ENCODE peak calls at places on chromosome 16, in nine cellular contexts. One of them, this sample, is unnamed.

GRCh38 chr16:55263271-55264250 is 60.4 kb upstream of the IRX6 start:
- DNase-seq in heart left ventricle: no peak
- DNase-seq in DND-41: no peak
- DNase-seq in pancreas: no peak
- DNase-seq in adrenal gland: no peak
- DNase-seq in suprapubic skin: no peak
- DNase-seq in HCT116: no peak
- DNase-seq in fibroblast of lung: no peak
- DNase-seq in A549: no peak
- DNase-seq in this sample: no peak

GRCh38 chr16:30948087-30948955 is 547 bp upstream of the ORAI3 start:
- DNase-seq in heart left ventricle: peak; percentile 88
- DNase-seq in DND-41: no peak
- DNase-seq in pancreas: peak; percentile 92
- DNase-seq in adrenal gland: peak; percentile 97
- DNase-seq in suprapubic skin: peak; percentile 94
- DNase-seq in HCT116: peak; percentile 92
- DNase-seq in fibroblast of lung: peak; percentile 99
- DNase-seq in A549: peak; percentile 98
- DNase-seq in this sample: peak; percentile 81

GRCh38 chr16:84813141-84813933 is 6.4 kb upstream of the CRISPLD2 start:
- DNase-seq in heart left ventricle: no peak
- DNase-seq in DND-41: no peak
- DNase-seq in pancreas: no peak
- DNase-seq in adrenal gland: no peak
- DNase-seq in suprapubic skin: no peak
- DNase-seq in HCT116: no peak
- DNase-seq in fibroblast of lung: no peak
- DNase-seq in A549: no peak
- DNase-seq in this sample: no peak

GRCh38 chr16:70747703-70748631 is 53.0 kb downstream of the VAC14 start:
- DNase-seq in heart left ventricle: no peak
- DNase-seq in DND-41: no peak
- DNase-seq in pancreas: peak; percentile 48
- DNase-seq in adrenal gland: no peak
- DNase-seq in suprapubic skin: no peak
- DNase-seq in HCT116: no peak
- DNase-seq in fibroblast of lung: peak; percentile 46
- DNase-seq in A549: no peak
- DNase-seq in this sample: no peak

GRCh38 chr16:66503030-66503429 is 46.9 kb downstream of the TK2 start:
- DNase-seq in heart left ventricle: no peak
- DNase-seq in DND-41: no peak
- DNase-seq in pancreas: peak; percentile 20
- DNase-seq in adrenal gland: no peak
- DNase-seq in suprapubic skin: peak; percentile 57
- DNase-seq in HCT116: no peak
- DNase-seq in fibroblast of lung: no peak
- DNase-seq in A549: no peak
- DNase-seq in this sample: no peak

GRCh38 chr16:75616541-75617010 is 6.5 kb downstream of the ADAT1 start:
- DNase-seq in heart left ventricle: no peak
- DNase-seq in DND-41: no peak
- DNase-seq in pancreas: no peak
- DNase-seq in adrenal gland: no peak
- DNase-seq in suprapubic skin: no peak
- DNase-seq in HCT116: no peak
- DNase-seq in fibroblast of lung: no peak
- DNase-seq in A549: no peak
- DNase-seq in this sample: no peak

GRCh38 chr16:87226926-87227650 is 90.1 kb downstream of the C16orf95 start:
- DNase-seq in heart left ventricle: no peak
- DNase-seq in DND-41: no peak
- DNase-seq in pancreas: no peak
- DNase-seq in adrenal gland: peak; percentile 30
- DNase-seq in suprapubic skin: no peak
- DNase-seq in HCT116: no peak
- DNase-seq in fibroblast of lung: peak; percentile 75
- DNase-seq in A549: no peak
- DNase-seq in this sample: no peak

GRCh38 chr16:3067929-3068288 is 2.5 kb downstream of the IL32 start:
- DNase-seq in heart left ventricle: no peak
- DNase-seq in DND-41: no peak
- DNase-seq in pancreas: no peak
- DNase-seq in adrenal gland: no peak
- DNase-seq in suprapubic skin: no peak
- DNase-seq in HCT116: no peak
- DNase-seq in fibroblast of lung: no peak
- DNase-seq in A549: no peak
- DNase-seq in this sample: no peak

GRCh38 chr16:56675685-56676210 is 6.1 kb downstream of the MT1H start:
- DNase-seq in heart left ventricle: no peak
- DNase-seq in DND-41: peak; percentile 62
- DNase-seq in pancreas: no peak
- DNase-seq in adrenal gland: no peak
- DNase-seq in suprapubic skin: no peak
- DNase-seq in HCT116: no peak
- DNase-seq in fibroblast of lung: no peak
- DNase-seq in A549: no peak
- DNase-seq in this sample: peak; percentile 19

GRCh38 chr16:10297341-10298006 is 88.4 kb upstream of the ATF7IP2 start:
- DNase-seq in heart left ventricle: no peak
- DNase-seq in DND-41: no peak
- DNase-seq in pancreas: no peak
- DNase-seq in adrenal gland: no peak
- DNase-seq in suprapubic skin: no peak
- DNase-seq in HCT116: no peak
- DNase-seq in fibroblast of lung: no peak
- DNase-seq in A549: no peak
- DNase-seq in this sample: peak; percentile 32

GRCh38 chr16:89000207-89000959 is 23.4 kb upstream of the CBFA2T3 start:
- DNase-seq in heart left ventricle: no peak
- DNase-seq in DND-41: no peak
- DNase-seq in pancreas: peak; percentile 37
- DNase-seq in adrenal gland: no peak
- DNase-seq in suprapubic skin: no peak
- DNase-seq in HCT116: no peak
- DNase-seq in fibroblast of lung: no peak
- DNase-seq in A549: no peak
- DNase-seq in this sample: no peak

GRCh38 chr16:58290861-58291260 is 4.0 kb downstream of the PRSS54 start:
- DNase-seq in heart left ventricle: no peak
- DNase-seq in DND-41: no peak
- DNase-seq in pancreas: no peak
- DNase-seq in adrenal gland: no peak
- DNase-seq in suprapubic skin: no peak
- DNase-seq in HCT116: no peak
- DNase-seq in fibroblast of lung: no peak
- DNase-seq in A549: no peak
- DNase-seq in this sample: no peak

GRCh38 chr16:15948532-15949209 is 745 bp upstream of the ABCC1 start:
- DNase-seq in heart left ventricle: no peak
- DNase-seq in DND-41: no peak
- DNase-seq in pancreas: no peak
- DNase-seq in adrenal gland: no peak
- DNase-seq in suprapubic skin: no peak
- DNase-seq in HCT116: no peak
- DNase-seq in fibroblast of lung: no peak
- DNase-seq in A549: no peak
- DNase-seq in this sample: peak; percentile 47

GRCh38 chr16:64132686-64133085 is 989.2 kb downstream of the CDH11 start:
- DNase-seq in heart left ventricle: no peak
- DNase-seq in DND-41: no peak
- DNase-seq in pancreas: no peak
- DNase-seq in adrenal gland: no peak
- DNase-seq in suprapubic skin: no peak
- DNase-seq in HCT116: no peak
- DNase-seq in fibroblast of lung: no peak
- DNase-seq in A549: no peak
- DNase-seq in this sample: no peak

GRCh38 chr16:64131423-64131822 is 990.4 kb downstream of the CDH11 start:
- DNase-seq in heart left ventricle: no peak
- DNase-seq in DND-41: no peak
- DNase-seq in pancreas: no peak
- DNase-seq in adrenal gland: no peak
- DNase-seq in suprapubic skin: no peak
- DNase-seq in HCT116: no peak
- DNase-seq in fibroblast of lung: no peak
- DNase-seq in A549: no peak
- DNase-seq in this sample: no peak

GRCh38 chr16:64130140-64130539 is 991.7 kb downstream of the CDH11 start:
- DNase-seq in heart left ventricle: no peak
- DNase-seq in DND-41: no peak
- DNase-seq in pancreas: no peak
- DNase-seq in adrenal gland: no peak
- DNase-seq in suprapubic skin: no peak
- DNase-seq in HCT116: no peak
- DNase-seq in fibroblast of lung: no peak
- DNase-seq in A549: no peak
- DNase-seq in this sample: no peak

GRCh38 chr16:64133396-64133795 is 988.5 kb downstream of the CDH11 start:
- DNase-seq in heart left ventricle: no peak
- DNase-seq in DND-41: no peak
- DNase-seq in pancreas: no peak
- DNase-seq in adrenal gland: no peak
- DNase-seq in suprapubic skin: no peak
- DNase-seq in HCT116: no peak
- DNase-seq in fibroblast of lung: peak; percentile 15
- DNase-seq in A549: no peak
- DNase-seq in this sample: no peak

GRCh38 chr16:64132190-64132589 is 989.7 kb downstream of the CDH11 start:
- DNase-seq in heart left ventricle: no peak
- DNase-seq in DND-41: no peak
- DNase-seq in pancreas: no peak
- DNase-seq in adrenal gland: no peak
- DNase-seq in suprapubic skin: no peak
- DNase-seq in HCT116: no peak
- DNase-seq in fibroblast of lung: no peak
- DNase-seq in A549: no peak
- DNase-seq in this sample: no peak
- TF ChIP-seq CTCF in heart left ventricle: no peak
- TF ChIP-seq CTCF in DND-41: no peak
- TF ChIP-seq CTCF in pancreas: no peak
- TF ChIP-seq CTCF in adrenal gland: no peak
- TF ChIP-seq CTCF in suprapubic skin: no peak
- TF ChIP-seq CTCF in HCT116: no peak
- TF ChIP-seq CTCF in fibroblast of lung: no peak
- TF ChIP-seq CTCF in A549: no peak
- TF ChIP-seq CTCF in this sample: no peak

DNA sequence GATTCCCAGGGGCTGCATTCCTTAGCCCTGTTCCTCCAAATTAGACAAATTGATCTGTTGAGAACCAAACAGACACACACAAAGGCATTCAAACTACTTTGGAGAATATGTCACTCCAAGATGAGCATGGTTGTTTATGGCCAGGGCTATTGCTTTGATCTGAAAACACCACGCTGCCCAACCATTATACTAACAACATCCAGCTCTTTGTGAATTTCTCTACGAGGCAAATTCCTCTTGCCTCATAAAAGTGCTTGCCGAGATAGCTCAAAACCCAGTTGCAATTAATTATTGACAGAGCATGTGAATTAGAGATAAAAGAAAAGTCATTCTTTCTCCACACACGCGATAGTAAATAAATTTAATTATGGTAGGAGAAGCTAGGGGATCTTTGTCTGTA is 441.6 kb downstream of the HS3ST4 start:
- DNase-seq in heart left ventricle: no peak
- DNase-seq in DND-41: no peak
- DNase-seq in pancreas: no peak
- DNase-seq in adrenal gland: no peak
- DNase-seq in suprapubic skin: no peak
- DNase-seq in HCT116: no peak
- DNase-seq in fibroblast of lung: no peak
- DNase-seq in A549: no peak
- DNase-seq in this sample: no peak
- H3K27ac ChIP-seq in heart left ventricle: no peak overlapping the region
- H3K27ac ChIP-seq in DND-41: no peak overlapping the region
- H3K27ac ChIP-seq in pancreas: no peak overlapping the region
- H3K27ac ChIP-seq in adrenal gland: no peak overlapping the region
- H3K27ac ChIP-seq in suprapubic skin: no peak overlapping the region
- H3K27ac ChIP-seq in HCT116: no peak overlapping the region
- H3K27ac ChIP-seq in fibroblast of lung: no peak overlapping the region
- H3K27ac ChIP-seq in A549: no peak overlapping the region
- H3K27ac ChIP-seq in this sample: no peak overlapping the region

GRCh38 chr16:20355114-20355782 is 2.7 kb upstream of the UMOD start:
- DNase-seq in heart left ventricle: no peak
- DNase-seq in DND-41: no peak
- DNase-seq in pancreas: no peak
- DNase-seq in adrenal gland: no peak
- DNase-seq in suprapubic skin: no peak
- DNase-seq in HCT116: no peak
- DNase-seq in fibroblast of lung: no peak
- DNase-seq in A549: no peak
- DNase-seq in this sample: no peak

GRCh38 chr16:20364051-20364450 is 11.5 kb upstream of the UMOD start:
- DNase-seq in heart left ventricle: no peak
- DNase-seq in DND-41: no peak
- DNase-seq in pancreas: peak; percentile 31
- DNase-seq in adrenal gland: no peak
- DNase-seq in suprapubic skin: no peak
- DNase-seq in HCT116: no peak
- DNase-seq in fibroblast of lung: no peak
- DNase-seq in A549: no peak
- DNase-seq in this sample: no peak

GRCh38 chr16:20363191-20363590 is 10.7 kb upstream of the UMOD start:
- DNase-seq in heart left ventricle: no peak
- DNase-seq in DND-41: no peak
- DNase-seq in pancreas: no peak
- DNase-seq in adrenal gland: no peak
- DNase-seq in suprapubic skin: no peak
- DNase-seq in HCT116: no peak
- DNase-seq in fibroblast of lung: no peak
- DNase-seq in A549: no peak
- DNase-seq in this sample: no peak

GRCh38 chr16:20359997-20360396 is 7.5 kb upstream of the UMOD start:
- DNase-seq in heart left ventricle: no peak
- DNase-seq in DND-41: no peak
- DNase-seq in pancreas: peak; percentile 34
- DNase-seq in adrenal gland: no peak
- DNase-seq in suprapubic skin: no peak
- DNase-seq in HCT116: no peak
- DNase-seq in fibroblast of lung: no peak
- DNase-seq in A549: no peak
- DNase-seq in this sample: no peak
- TF ChIP-seq CTCF in heart left ventricle: peak; percentile 4
- TF ChIP-seq CTCF in DND-41: peak; percentile 26
- TF ChIP-seq CTCF in pancreas: no peak
- TF ChIP-seq CTCF in adrenal gland: peak; percentile 28
- TF ChIP-seq CTCF in suprapubic skin: no peak
- TF ChIP-seq CTCF in HCT116: peak; percentile 59
- TF ChIP-seq CTCF in fibroblast of lung: no peak
- TF ChIP-seq CTCF in A549: peak; percentile 6
- TF ChIP-seq CTCF in this sample: no peak

GRCh38 chr16:27313422-27314160 is at the start of gene IL4R:
- DNase-seq in heart left ventricle: peak; percentile 78
- DNase-seq in DND-41: peak; percentile 60
- DNase-seq in pancreas: peak; percentile 88
- DNase-seq in adrenal gland: peak; percentile 81
- DNase-seq in suprapubic skin: peak; percentile 85
- DNase-seq in HCT116: peak; percentile 22
- DNase-seq in fibroblast of lung: peak; percentile 71
- DNase-seq in A549: peak; percentile 80
- DNase-seq in this sample: peak; percentile 81
- H3K27ac ChIP-seq in heart left ventricle: peak within 1 kb of the TSS; percentile 97
- H3K27ac ChIP-seq in DND-41: peak within 1 kb of the TSS; percentile 70
- H3K27ac ChIP-seq in pancreas: peak within 1 kb of the TSS; percentile 83
- H3K27ac ChIP-seq in adrenal gland: peak within 1 kb of the TSS; percentile 90
- H3K27ac ChIP-seq in suprapubic skin: peak within 1 kb of the TSS; percentile 95
- H3K27ac ChIP-seq in HCT116: peak within 1 kb of the TSS; percentile 82
- H3K27ac ChIP-seq in fibroblast of lung: peak within 1 kb of the TSS; percentile 93
- H3K27ac ChIP-seq in A549: peak within 1 kb of the TSS; percentile 97
- H3K27ac ChIP-seq in this sample: peak within 1 kb of the TSS; percentile 93

GRCh38 chr16:67663151-67663876 is 2.6 kb downstream of the PARD6A start:
- DNase-seq in heart left ventricle: no peak
- DNase-seq in DND-41: peak; percentile 54
- DNase-seq in pancreas: peak; percentile 88
- DNase-seq in adrenal gland: no peak
- DNase-seq in suprapubic skin: peak; percentile 65
- DNase-seq in HCT116: peak; percentile 15
- DNase-seq in fibroblast of lung: no peak
- DNase-seq in A549: peak; percentile 31
- DNase-seq in this sample: no peak
- TF ChIP-seq CTCF in heart left ventricle: peak; percentile 18
- TF ChIP-seq CTCF in DND-41: peak; percentile 61
- TF ChIP-seq CTCF in pancreas: no peak
- TF ChIP-seq CTCF in adrenal gland: no peak
- TF ChIP-seq CTCF in suprapubic skin: no peak
- TF ChIP-seq CTCF in HCT116: peak; percentile 52
- TF ChIP-seq CTCF in fibroblast of lung: peak; percentile 34
- TF ChIP-seq CTCF in A549: no peak
- TF ChIP-seq CTCF in this sample: no peak